ENCODE peak calls at places on chromosomes 12 and 14, in seven cellular contexts. E is ovary, Y is IMR-90, H is fibroblast of mammary gland, I is GM23338, N is body of pancreas, G is heart left ventricle. C is an unnamed sample.
A peak's percentile ranks its signal among the peaks of the same experiment; 100 is the strongest.

GRCh38 chr14:82388488-82388887 is 854.8 kb upstream of the SEL1L start:
- DNase-seq in H (no peak), E (no peak), G (no peak), Y (no peak), I (no peak), N (no peak), C (no peak)

GRCh38 chr14:100654025-100654813 is 67.0 kb upstream of the BEGAIN start:
- DNase-seq in Y (no peak), I (no peak), H (no peak), N (no peak), E (no peak), G (no peak), C (no peak)

GRCh38 chr14:105856676-105857222 is 330.4 kb downstream of the TMEM121 start:
- DNase-seq in H (no peak), Y (no peak), G (no peak), N (peak; percentile 4), I (no peak), E (peak; percentile 2), C (no peak)

GRCh38 chr12:4518106-4518728 is 20.5 kb upstream of the RAD51AP1 start:
- DNase-seq in H (peak; percentile 63), Y (peak; percentile 81), I (no peak), E (no peak), G (no peak), N (no peak), C (peak; percentile 63)

GRCh38 chr14:67191768-67192290 is 2.6 kb downstream of the GARIN2 start:
- DNase-seq in G (no peak), H (peak; percentile 2), Y (peak; percentile 48), N (no peak), I (no peak), E (no peak), C (no peak)

GRCh38 chr12:30138483-30138882 is 354.7 kb upstream of the TMTC1 start:
- DNase-seq in Y (no peak), G (no peak), N (no peak), I (peak; percentile 33), E (no peak), H (no peak), C (no peak)

GRCh38 chr14:37874429-37875109 is 279.1 kb downstream of the TTC6 start:
- DNase-seq in H (peak; percentile 62), I (peak; percentile 92), N (peak; percentile 89), E (peak; percentile 59), G (peak; percentile 76), Y (peak; percentile 48), C (peak; percentile 71)

GRCh38 chr12:68538722-68539614 is 71.7 kb upstream of the RAP1B start:
- DNase-seq in I (peak; percentile 84), G (peak; percentile 83), E (peak; percentile 52), N (peak; percentile 21), Y (peak; percentile 26), H (peak; percentile 70), C (no peak)

DNA sequence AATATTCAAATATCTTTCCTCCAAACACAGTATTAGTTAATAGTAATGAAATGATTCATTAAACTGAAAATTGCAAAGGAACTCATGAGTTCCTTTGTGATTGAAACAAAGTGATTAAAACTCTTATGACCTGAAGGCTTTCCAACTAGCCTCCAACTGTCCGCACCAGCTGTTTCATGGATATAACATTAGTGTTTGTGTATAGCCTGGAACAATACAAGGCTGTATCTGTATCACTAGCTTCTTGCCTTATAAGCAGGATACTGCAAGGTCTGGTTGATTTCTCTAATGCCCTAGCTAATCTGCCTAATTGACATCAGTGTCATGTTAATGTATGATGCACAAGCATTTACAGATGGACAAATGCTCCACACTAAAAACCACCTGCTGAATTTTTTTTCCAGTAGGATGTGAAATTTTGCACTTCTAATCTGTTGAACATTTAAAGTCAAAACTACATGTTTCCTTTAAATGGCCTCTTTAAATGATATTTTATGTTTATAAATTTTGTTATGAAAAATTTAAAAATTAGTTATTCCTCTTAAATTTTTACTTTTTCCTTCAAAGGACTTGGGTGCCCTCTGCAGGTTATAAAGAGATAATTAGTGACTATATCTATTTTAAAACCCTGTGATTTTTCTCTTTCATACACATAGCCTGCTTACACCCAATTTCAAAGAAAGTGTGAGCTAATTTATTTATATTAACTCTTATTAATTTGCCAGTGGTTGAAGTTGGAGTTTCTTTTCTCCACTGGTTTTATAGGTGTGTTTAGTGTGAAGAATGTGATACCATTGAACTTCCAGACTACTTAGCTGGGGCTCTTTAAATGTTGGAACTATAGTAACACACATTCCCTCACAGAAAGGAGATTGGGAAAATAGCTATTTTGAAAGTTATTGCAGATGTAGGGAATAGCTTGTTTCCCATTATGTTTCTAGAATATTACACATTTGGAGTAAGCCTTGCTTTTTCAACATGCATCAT is 25.4 kb downstream of the AP5M1 start:
- DNase-seq in H (peak; percentile 27), G (no peak), Y (peak; percentile 35), N (no peak), E (no peak), I (peak; percentile 38), C (no peak)
- TF ChIP-seq CTCF in H (peak; percentile 38), G (peak; percentile 45), Y (peak; percentile 49), N (no peak), E (no peak), I (peak; percentile 56), C (peak; percentile 16)

GRCh38 chr12:27178251-27178650 is 65.8 kb upstream of the STK38L start:
- DNase-seq in Y (no peak), I (no peak), N (no peak), E (no peak), G (no peak), H (no peak), C (no peak)

GRCh38 chr12:27180862-27181261 is 63.2 kb upstream of the STK38L start:
- DNase-seq in Y (no peak), H (no peak), G (no peak), N (no peak), E (no peak), I (no peak), C (no peak)

GRCh38 chr12:27177716-27178115 is 66.4 kb upstream of the STK38L start:
- DNase-seq in N (no peak), H (peak; percentile 85), G (no peak), E (no peak), I (no peak), Y (peak; percentile 80), C (peak; percentile 90)

GRCh38 chr12:27178723-27179398 is 65.2 kb upstream of the STK38L start:
- DNase-seq in G (no peak), I (no peak), N (no peak), H (no peak), E (no peak), Y (peak; percentile 53), C (no peak)

DNA sequence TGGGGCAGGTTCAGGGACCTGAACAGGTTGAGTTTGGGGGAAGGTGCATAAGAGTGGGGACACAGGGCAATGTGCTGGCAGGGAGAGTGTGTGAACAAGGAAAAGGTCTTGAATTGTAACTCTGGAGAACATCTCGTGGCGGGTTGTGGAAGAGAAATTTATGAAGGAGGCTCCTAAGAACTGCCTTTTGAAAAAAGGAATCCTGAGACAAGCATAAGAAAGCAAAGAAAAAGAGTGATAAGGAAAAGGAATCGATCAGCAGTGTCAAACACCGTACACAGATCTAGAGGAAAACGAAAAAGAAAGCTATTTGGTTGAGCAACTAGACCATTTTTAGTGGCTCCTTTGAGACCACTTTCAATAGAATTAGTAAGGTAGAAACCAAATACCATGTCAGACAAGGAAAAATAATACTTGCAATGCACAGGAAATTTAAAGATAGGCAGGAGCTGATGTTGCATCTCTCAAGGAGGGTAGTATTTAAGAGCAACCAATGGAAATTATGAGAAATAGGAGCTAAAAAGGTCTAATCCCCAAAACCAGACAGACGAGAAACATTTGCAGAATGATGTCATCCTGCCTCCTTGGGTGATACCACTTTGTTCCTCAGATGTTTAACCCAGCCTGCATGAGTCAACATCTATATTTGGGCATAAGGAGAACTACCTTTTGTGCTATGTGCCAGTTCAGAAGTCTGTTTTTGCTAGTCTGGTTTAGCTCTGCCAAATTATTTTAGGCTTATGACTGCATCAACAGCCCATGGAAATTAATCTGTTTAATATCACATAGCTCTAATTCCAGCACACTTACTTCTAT is 64.5 kb upstream of the STK38L start:
- DNase-seq in H (peak; percentile 94), Y (peak; percentile 96), E (no peak), N (peak; percentile 11), G (no peak), I (no peak), C (peak; percentile 99)
- H3K4me3 ChIP-seq in H (no peak overlapping the region), Y (no peak overlapping the region), E (no peak overlapping the region), N (no peak overlapping the region), G (no peak overlapping the region), I (no peak overlapping the region), C (no peak overlapping the region)

DNA sequence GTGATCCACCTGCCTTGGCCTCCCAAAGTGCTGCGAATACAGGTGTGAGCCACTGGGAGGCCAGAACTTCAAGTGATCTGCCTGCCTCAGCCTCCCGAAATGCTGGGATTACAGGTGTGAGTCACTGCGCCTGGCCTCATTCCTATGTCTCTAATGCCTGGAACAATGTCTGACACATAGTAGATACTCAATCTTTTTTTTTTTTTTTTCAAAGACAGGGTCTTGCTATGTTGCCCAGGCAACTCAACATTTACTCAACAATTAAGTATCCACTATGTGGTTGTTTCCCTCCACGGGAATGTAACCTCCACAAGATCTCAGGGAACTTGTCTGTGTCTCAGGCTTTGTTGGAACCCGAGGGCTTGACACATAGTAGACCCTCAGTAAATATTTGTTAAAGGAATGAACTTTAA is 3.1 kb upstream of the TMEM120B start:
- DNase-seq in N (peak; percentile 11), E (no peak), Y (peak; percentile 83), H (peak; percentile 83), G (peak; percentile 6), I (no peak), C (peak; percentile 85)
- TF ChIP-seq CTCF in N (no peak), E (no peak), Y (peak; percentile 10), H (peak; percentile 5), G (no peak), I (no peak), C (peak; percentile 35)

GRCh38 chr14:52018970-52019369 is 29.6 kb downstream of the RTRAF start:
- DNase-seq in E (no peak), Y (no peak), H (no peak), G (no peak), N (no peak), I (no peak), C (no peak)
- H3K4me3 ChIP-seq in E (no peak overlapping the region), Y (no peak overlapping the region), H (no peak overlapping the region), G (no peak overlapping the region), N (no peak overlapping the region), I (no peak overlapping the region), C (no peak overlapping the region)

C was measured in epithelial cell of esophagus.